ENCODE peak calls at places on chromosomes 16 and 17, in five cellular contexts. R is thoracic aorta, O is esophagus squamous epithelium, E is mammary epithelial cell, Q is tibial nerve. V is an unnamed sample.

GRCh38 chr16:56866955-56867830 is 2.2 kb downstream of the SLC12A3 start:
- DNase-seq in E (peak; percentile 19), O (no peak), R (no peak), Q (peak; percentile 86), V (peak; percentile 69)

GRCh38 chr16:57830890-57831484 is 28.7 kb upstream of the KIFC3 start:
- DNase-seq in R (no peak), Q (no peak), O (no peak), E (peak; percentile 74), V (peak; percentile 90)

GRCh38 chr17:58183514-58183913 is 9.0 kb upstream of the EPX start:
- DNase-seq in E (no peak), R (no peak), O (no peak), Q (no peak), V (no peak)

GRCh38 chr16:11131706-11132105 is 124.3 kb downstream of the SOCS1 start:
- DNase-seq in R (no peak), E (no peak), O (no peak), Q (no peak), V (no peak)

GRCh38 chr16:23294260-23294659 is 7.8 kb upstream of the SCNN1B start:
- DNase-seq in R (no peak), Q (no peak), E (no peak), O (no peak), V (no peak)

GRCh38 chr17:39167492-39167891 is 1.5 kb upstream of the ARL5C start:
- DNase-seq in O (no peak), Q (no peak), R (no peak), E (no peak), V (no peak)

GRCh38 chr17:31581491-31581890 is 190.0 kb downstream of the RAB11FIP4 start:
- DNase-seq in Q (no peak), O (no peak), R (no peak), E (no peak), V (no peak)

GRCh38 chr17:1555618-1556471 is 6.7 kb downstream of the PITPNA start:
- DNase-seq in R (no peak), Q (no peak), E (no peak), O (no peak), V (no peak)

GRCh38 chr17:55122114-55122513 is 142.6 kb upstream of the HLF start:
- DNase-seq in E (no peak), O (no peak), Q (no peak), R (no peak), V (no peak)

GRCh38 chr17:1124238-1124699 is 55.5 kb downstream of the ABR start:
- DNase-seq in R (no peak), E (no peak), Q (no peak), O (no peak), V (no peak)

GRCh38 chr17:14919049-14919545 is 346.0 kb downstream of the PMP22 start:
- DNase-seq in R (no peak), E (no peak), Q (no peak), O (no peak), V (no peak)

GRCh38 chr17:82272495-82273326 is 789 bp downstream of the CSNK1D start:
- DNase-seq in R (no peak), O (no peak), Q (peak; percentile 41), E (no peak), V (no peak)

GRCh38 chr17:79808763-79809529 is 12.1 kb upstream of the CBX8 start:
- DNase-seq in E (peak; percentile 62), O (no peak), Q (no peak), R (no peak), V (peak; percentile 84)

GRCh38 chr17:77905266-77905665 is 53.2 kb upstream of the TNRC6C start:
- DNase-seq in Q (no peak), E (no peak), R (no peak), O (no peak), V (no peak)

GRCh38 chr17:74733365-74734122 is 3.5 kb upstream of the RAB37 start:
- DNase-seq in E (no peak), R (no peak), Q (no peak), O (no peak), V (no peak)

GRCh38 chr17:46038414-46038813 is 39.4 kb downstream of the STH start:
- DNase-seq in E (no peak), Q (no peak), O (no peak), R (no peak), V (no peak)

GRCh38 chr17:60729854-60730253 is 52.2 kb downstream of the BCAS3 start:
- DNase-seq in Q (no peak), R (no peak), E (no peak), O (no peak), V (peak; percentile 62)

GRCh38 chr16:55116165-55116894 is 185.7 kb downstream of the IRX5 start:
- DNase-seq in R (no peak), O (no peak), Q (no peak), E (peak; percentile 92), V (peak; percentile 2)

GRCh38 chr17:43660816-43661493 is 767 bp downstream of the MEOX1 start:
- DNase-seq in R (no peak), O (no peak), Q (no peak), E (no peak), V (no peak)

GRCh38 chr17:17792551-17793377 is 44.0 kb downstream of the SREBF1 start:
- DNase-seq in Q (no peak), O (no peak), R (no peak), E (no peak), V (no peak)

GRCh38 chr17:17403899-17404576 is 72.8 kb upstream of the MED9 start:
- DNase-seq in R (no peak), E (no peak), Q (no peak), O (no peak), V (no peak)

GRCh38 chr17:38918129-38918913 is 7.1 kb upstream of the LASP1NB start:
- DNase-seq in R (no peak), O (no peak), Q (no peak), E (no peak), V (no peak)

DNA sequence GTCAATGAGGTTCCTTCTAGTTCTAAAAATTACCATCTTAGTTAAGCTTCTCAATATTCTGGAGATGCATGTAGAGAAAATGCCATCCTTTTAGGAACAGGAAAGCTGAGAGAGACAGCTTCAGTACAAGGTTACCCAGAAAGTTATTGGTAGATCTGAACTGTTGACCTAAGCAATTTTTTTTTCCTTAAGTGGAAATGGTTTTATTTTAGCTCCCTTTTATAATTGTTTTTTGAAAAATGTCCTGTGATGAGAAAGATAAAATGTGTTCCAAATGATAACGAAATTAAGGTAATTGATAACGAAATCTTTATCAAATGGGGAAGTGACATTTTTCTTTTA is 8.2 kb downstream of the PSMD7 start:
- DNase-seq in Q (no peak), O (no peak), R (no peak), E (no peak), V (no peak)
- TF ChIP-seq CTCF in Q (no peak), O (no peak), R (no peak), E (no peak), V (no peak)

GRCh38 chr16:81181013-81181720 is 57.3 kb upstream of the BCO1 start:
- DNase-seq in E (peak; percentile 95), R (peak; percentile 78), O (peak; percentile 12), Q (peak; percentile 96), V (peak; percentile 97)

GRCh38 chr16:81175325-81175891 is 63.1 kb upstream of the BCO1 start:
- DNase-seq in R (no peak), E (peak; percentile 53), Q (no peak), O (no peak), V (peak; percentile 52)

GRCh38 chr16:81179219-81179618 is 59.3 kb upstream of the BCO1 start:
- DNase-seq in E (no peak), R (no peak), O (no peak), Q (no peak), V (no peak)

GRCh38 chr16:81185416-81185815 is 53.1 kb upstream of the BCO1 start:
- DNase-seq in Q (no peak), R (no peak), O (no peak), E (no peak), V (no peak)

DNA sequence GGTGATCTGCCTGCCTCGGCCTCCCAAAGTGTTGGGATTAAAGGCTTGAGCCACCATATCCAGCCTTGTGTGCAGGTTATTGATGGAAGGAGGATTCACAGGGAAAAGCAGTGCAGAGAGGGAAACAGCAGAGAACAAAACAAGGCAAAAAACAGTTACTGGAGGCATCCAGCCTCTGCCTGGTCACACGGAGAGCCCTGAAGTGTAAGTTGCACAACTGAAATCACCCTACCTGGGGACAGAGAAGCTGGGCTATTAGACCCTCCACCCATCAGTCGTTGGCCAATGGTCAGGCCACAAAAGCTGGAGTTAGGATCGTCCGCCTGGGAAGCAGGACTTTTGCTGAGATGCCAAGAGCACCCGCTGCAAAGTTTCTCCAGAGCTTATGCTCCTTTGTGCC is 57.9 kb upstream of the BCO1 start:
- DNase-seq in Q (no peak), E (no peak), O (no peak), R (no peak), V (no peak)
- H3K4me3 ChIP-seq in Q (no peak overlapping the region), E (no peak overlapping the region), O (no peak overlapping the region), R (peak overlapping the region; percentile 59), V (no peak overlapping the region)

DNA sequence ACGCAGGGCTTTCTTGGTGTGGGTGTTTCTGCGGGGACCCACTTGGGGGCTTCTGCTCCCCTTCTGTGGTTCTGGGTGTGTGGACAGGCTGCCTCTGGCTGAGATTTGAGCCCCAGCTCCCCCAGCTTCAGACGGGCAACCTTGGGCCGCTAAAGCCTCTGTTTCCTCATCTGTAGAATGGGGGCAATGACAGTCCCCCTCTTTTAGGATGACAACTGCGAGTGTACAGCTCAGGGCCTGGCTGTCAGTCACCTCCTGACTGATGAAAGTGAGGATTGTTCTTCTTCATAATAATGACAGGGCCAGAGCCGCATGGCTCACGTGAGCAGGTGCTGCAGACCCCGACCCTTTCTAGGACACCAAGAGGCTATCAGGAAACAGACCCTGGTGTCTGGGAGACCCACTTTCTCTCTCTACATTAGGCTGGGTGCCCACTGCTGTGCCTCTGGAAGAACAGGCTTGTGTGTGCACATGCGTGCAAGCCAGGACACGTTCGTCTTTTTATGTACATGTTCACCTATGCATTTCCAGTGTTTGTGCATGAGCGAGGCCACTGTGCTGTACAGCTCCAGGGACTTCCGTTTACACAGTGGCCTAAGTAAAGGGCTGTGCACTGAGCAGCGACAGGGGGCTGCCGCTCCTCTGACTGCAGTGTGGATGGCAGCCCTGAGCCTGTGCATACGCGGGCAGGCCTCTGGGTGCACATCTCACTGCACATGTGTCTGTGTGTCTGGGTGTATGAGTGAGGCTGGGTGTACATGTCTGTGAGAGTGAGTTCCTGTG is 4.6 kb downstream of the SPNS3 start:
- DNase-seq in E (no peak), O (no peak), Q (no peak), R (no peak), V (peak; percentile 51)
- TF ChIP-seq CTCF in E (no peak), O (no peak), Q (no peak), R (no peak), V (no peak)

GRCh38 chr17:32865141-32865540 is 11.8 kb downstream of the MYO1D start:
- DNase-seq in Q (no peak), E (no peak), R (no peak), O (no peak), V (no peak)
- H3K4me3 ChIP-seq in Q (no peak overlapping the region), E (no peak overlapping the region), R (no peak overlapping the region), O (no peak overlapping the region), V (no peak overlapping the region)

GRCh38 chr17:50904522-50905459 is 38.6 kb upstream of the TOB1 start:
- DNase-seq in O (no peak), R (peak; percentile 33), E (no peak), Q (no peak), V (peak; percentile 86)
- TF ChIP-seq CTCF in O (peak; percentile 15), R (no peak), E (no peak), Q (no peak), V (no peak)

DNA sequence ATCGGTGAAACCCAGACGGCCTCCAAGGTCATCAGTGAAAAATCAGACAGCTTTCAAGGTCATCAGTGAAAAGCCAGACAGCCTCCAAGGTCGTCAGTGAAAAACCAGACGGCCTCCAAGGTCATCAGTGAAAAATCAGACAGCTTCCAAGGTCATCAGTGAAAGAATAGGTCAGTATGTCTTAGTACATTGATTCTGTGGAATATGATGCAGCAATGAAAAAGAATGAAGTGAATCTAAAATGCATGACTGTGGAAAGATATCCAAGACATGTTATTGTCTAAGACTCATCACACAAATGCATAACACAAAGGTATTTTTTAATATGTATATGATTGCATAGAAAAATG is 72.5 kb downstream of the CMIP start:
- DNase-seq in Q (no peak), R (no peak), E (no peak), O (no peak), V (no peak)
- H3K4me3 ChIP-seq in Q (no peak overlapping the region), R (no peak overlapping the region), E (no peak overlapping the region), O (no peak overlapping the region), V (no peak overlapping the region)

V was measured in epithelial cell of esophagus.